ENCODE peak calls at places on chromosomes 5 and 9, in six cellular contexts. R, V, A, L, E and U are unnamed samples.
A peak's percentile ranks its signal among the peaks of the same experiment; 100 is the strongest.

GRCh38 chr5:38316544-38317224 is 58.3 kb downstream of the EGFLAM start:
- DNase-seq in A (no peak), V (no peak), E (peak; percentile 28), L (no peak), R (peak; percentile 42), U (peak; percentile 20)

GRCh38 chr5:134122530-134122929 is 8.0 kb downstream of the TCF7 start:
- DNase-seq in L (no peak), V (no peak), E (no peak), A (no peak), R (no peak), U (no peak)

GRCh38 chr5:94248175-94248875 is 370.1 kb downstream of the KIAA0825 start:
- DNase-seq in V (no peak), L (no peak), A (no peak), E (no peak), R (no peak), U (no peak)

GRCh38 chr9:16553869-16554540 is 316.5 kb downstream of the BNC2 start:
- DNase-seq in V (no peak), R (no peak), A (no peak), E (no peak), L (no peak), U (no peak)

GRCh38 chr9:69195681-69196080 is 21.6 kb downstream of the TJP2 start:
- DNase-seq in V (no peak), R (no peak), E (no peak), A (no peak), L (no peak), U (no peak)

GRCh38 chr9:27086818-27087680 is 22.0 kb upstream of the TEK start:
- DNase-seq in L (no peak), E (no peak), A (peak; percentile 7), V (no peak), R (no peak), U (peak; percentile 72)

GRCh38 chr5:109921735-109922395 is 232.1 kb downstream of the MAN2A1 start:
- DNase-seq in R (peak; percentile 62), V (no peak), L (no peak), A (no peak), E (no peak), U (no peak)

GRCh38 chr5:136424835-136425694 is 59.7 kb upstream of the TRPC7 start:
- DNase-seq in R (peak; percentile 42), L (peak; percentile 56), E (peak; percentile 51), V (peak; percentile 74), A (peak; percentile 59), U (peak; percentile 74)

GRCh38 chr5:13664377-13664776 is 280.1 kb downstream of the DNAH5 start:
- DNase-seq in L (no peak), A (peak; percentile 96), V (no peak), R (no peak), E (no peak), U (peak; percentile 83)

GRCh38 chr5:58246521-58246944 is 213.4 kb downstream of the PLK2 start:
- DNase-seq in V (no peak), A (no peak), L (no peak), R (no peak), E (no peak), U (no peak)

GRCh38 chr9:95155211-95155610 is 162.3 kb downstream of the FANCC start:
- DNase-seq in R (no peak), L (no peak), A (no peak), E (no peak), V (no peak), U (no peak)

GRCh38 chr9:130450344-130451003 is 5.7 kb downstream of the ASS1 start:
- DNase-seq in A (no peak), R (no peak), V (peak; percentile 90), E (no peak), L (peak; percentile 90), U (peak; percentile 56)

GRCh38 chr5:55903121-55903701 is 52.1 kb downstream of the IL31RA start:
- DNase-seq in R (no peak), L (no peak), E (no peak), V (no peak), A (no peak), U (peak; percentile 85)

GRCh38 chr5:172110921-172111873 is 76.8 kb downstream of the STK10 start:
- DNase-seq in V (peak; percentile 62), A (peak; percentile 39), R (no peak), L (no peak), E (peak; percentile 45), U (peak; percentile 57)

GRCh38 chr5:146883496-146883895 is 4.9 kb upstream of the PPP2R2B start:
- DNase-seq in E (no peak), R (no peak), V (no peak), A (no peak), L (no peak), U (no peak)

GRCh38 chr5:154884424-154884823 is 26.0 kb downstream of the CNOT8 start:
- DNase-seq in A (no peak), R (no peak), L (no peak), E (no peak), V (no peak), U (no peak)

GRCh38 chr5:55732592-55732991 is 5.3 kb upstream of the DDX4 start:
- DNase-seq in L (no peak), A (no peak), R (no peak), V (no peak), E (no peak), U (no peak)

GRCh38 chr5:180825768-180826525 is 23.3 kb upstream of the MGAT1 start:
- DNase-seq in R (no peak), V (no peak), L (peak; percentile 86), A (peak; percentile 99), E (peak; percentile 58), U (peak; percentile 77)

GRCh38 chr5:102296229-102296817 is at the start of gene SLCO4C1:
- DNase-seq in L (peak; percentile 70), A (no peak), E (peak; percentile 53), V (peak; percentile 77), R (peak; percentile 59), U (peak; percentile 80)

GRCh38 chr5:159022178-159022556 is 77.5 kb downstream of the EBF1 start:
- DNase-seq in A (no peak), L (no peak), V (no peak), E (peak; percentile 39), R (peak; percentile 73), U (peak; percentile 96)

GRCh38 chr5:431001-431710 is 11.8 kb upstream of the EXOC3 start:
- DNase-seq in V (peak; percentile 77), L (peak; percentile 41), R (no peak), E (no peak), A (peak; percentile 62), U (peak; percentile 36)

GRCh38 chr5:127506616-127507015 is 10.8 kb upstream of the PRRC1 start:
- DNase-seq in V (no peak), E (no peak), L (no peak), A (no peak), R (no peak), U (no peak)

DNA sequence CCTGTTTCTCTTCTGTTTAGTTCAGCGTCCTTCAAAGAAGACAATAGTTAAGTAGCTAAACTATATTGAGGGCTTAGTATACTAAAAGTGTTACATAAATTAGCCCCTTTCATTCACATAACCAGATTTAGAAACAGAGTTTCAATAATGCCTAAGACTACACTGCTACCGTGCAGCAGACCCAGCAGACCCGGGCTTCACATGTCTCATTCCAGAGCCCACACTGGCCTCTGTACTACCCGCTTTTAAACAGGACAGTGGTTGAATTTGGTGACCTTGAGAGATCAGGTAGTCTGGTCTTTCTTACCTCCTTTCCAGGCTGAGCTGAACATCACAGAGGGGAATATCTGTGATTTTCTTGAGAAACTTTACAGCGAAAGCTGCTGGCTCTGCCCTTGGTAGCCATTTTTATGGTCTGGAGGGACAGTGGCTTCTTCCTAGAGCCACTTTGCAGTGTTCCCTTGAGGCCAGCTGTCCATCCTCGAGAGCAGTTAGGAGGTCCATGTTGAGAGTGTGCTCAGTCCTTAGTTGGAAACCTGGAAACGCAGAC is 56.5 kb downstream of the SLC22A5 start:
- DNase-seq in L (no peak), A (no peak), R (no peak), V (no peak), E (no peak), U (no peak)
- H3K27me3 ChIP-seq in L (no peaks in the 10 kb centered on the region), A (no peaks in the 10 kb centered on the region), R (no peaks in the 10 kb centered on the region), V (no peaks in the 10 kb centered on the region), E (no peaks in the 10 kb centered on the region), U (no peaks in the 10 kb centered on the region)

DNA sequence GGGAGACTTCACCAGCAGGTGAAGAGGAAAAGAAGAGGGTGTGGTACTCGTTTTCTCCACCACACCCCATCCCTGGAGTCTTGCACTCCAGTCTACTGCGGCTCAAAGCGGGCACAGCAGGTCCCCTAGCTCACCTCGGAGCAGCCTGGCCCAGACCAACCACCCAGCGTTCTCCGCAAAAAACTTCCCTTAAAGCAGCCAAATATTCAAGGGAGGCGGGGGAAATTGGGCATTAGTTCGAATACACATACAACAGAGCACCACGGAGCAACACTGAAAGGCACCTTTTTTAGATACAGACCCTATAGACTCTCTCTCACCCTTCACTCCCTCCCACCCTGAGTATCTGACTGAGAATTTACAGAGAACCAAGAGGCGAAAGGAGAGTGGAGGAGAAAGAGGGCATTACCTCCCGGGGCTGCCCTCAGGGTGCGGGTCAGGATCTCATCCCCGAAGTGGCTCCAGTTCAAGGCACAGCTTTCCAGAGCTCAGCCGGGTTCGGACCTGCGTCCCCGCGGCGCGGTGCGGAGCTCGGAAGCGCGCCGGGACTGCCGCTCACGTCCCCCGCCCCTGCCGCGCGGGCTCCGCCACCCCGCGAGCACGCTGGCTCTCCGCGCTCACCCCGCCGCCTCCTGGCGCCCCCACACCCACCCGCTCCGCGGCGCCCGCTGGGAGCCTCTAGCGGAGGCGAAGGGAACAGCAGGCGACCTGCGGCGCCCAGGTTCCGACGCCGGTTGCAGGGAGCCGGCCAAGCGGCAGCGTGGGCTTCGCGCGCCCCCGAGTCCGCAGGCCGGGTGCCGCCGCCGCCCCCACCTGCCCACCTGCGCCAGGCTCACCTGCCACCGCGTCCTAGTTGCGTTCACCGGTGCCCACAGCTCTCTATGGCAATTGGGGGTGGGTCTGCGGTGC is 1638.7 kb upstream of the C9orf72 start:
- DNase-seq in R (no peak), V (peak; percentile 60), A (no peak), L (peak; percentile 12), E (peak; percentile 34), U (peak; percentile 33)
- H3K4me3 ChIP-seq in R (peak overlapping the region; percentile 5), V (peak overlapping the region; percentile 37), A (peak overlapping the region; percentile 81), L (no peak overlapping the region), E (peak overlapping the region; percentile 36), U (peak overlapping the region; percentile 33)

DNA sequence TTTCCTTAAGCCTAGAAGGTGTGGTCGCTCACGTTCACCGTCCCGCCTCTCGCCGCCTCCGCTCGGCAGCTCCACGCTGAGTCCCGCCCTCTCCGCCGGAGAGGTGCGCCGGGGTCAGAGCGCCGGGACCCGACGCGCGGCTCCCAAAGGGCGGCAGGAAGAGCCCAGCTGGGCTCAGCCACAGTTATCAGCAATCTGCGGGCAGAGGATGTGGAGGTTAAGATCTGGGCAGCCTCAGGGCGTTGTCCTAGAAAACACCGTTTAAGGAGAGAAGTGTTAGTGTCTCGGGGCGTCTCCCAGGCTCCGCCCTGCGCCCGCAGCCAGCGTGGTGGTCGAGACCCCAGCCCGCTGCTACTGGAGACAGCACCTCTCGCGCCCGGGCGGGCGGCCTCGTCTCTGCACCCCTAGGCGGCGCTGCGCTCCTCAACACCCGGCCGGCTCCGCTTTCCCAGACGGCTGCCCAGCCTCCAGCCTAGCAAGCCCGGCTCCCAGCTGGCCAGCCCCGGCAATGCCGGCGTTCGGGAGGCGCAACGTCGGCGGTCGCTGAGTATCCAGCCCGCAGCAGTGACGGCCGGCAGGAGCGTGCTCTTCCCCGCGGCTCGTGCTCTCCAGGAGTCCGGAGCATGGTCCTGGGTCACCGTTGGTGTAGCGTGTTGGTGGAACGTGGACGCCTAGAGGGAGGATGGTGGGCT is at the start of gene PCDHAC1:
- DNase-seq in R (peak; percentile 67), V (peak; percentile 64), E (peak; percentile 72), A (peak; percentile 82), L (no peak), U (peak; percentile 81)
- H3K27me3 ChIP-seq in R (peaks cover 38% of the 10 kb centered on the region), V (no peaks in the 10 kb centered on the region), E (peaks cover 5% of the 10 kb centered on the region), A (no peaks in the 10 kb centered on the region), L (peaks cover 17% of the 10 kb centered on the region), U (peaks cover 39% of the 10 kb centered on the region)

DNA sequence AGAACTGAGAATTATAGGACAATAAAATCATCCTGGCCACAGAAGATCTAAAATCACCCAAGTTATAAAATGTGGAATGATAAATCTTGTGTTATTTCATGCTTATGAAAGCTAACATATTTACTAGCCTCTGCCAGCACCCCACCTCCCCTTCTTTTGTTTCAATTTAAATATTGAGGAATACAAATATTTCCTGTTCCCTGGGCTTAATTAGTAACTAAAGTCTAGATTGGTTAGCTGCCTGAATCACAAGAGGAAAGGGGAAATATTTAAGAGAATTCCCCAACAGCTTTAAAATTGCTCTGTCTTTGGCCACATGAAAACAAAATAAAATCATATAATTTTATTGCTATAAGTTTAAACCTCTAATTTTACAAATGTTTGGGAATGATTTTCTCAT is 287.0 kb downstream of the PRELID2 start:
- DNase-seq in R (no peak), V (no peak), A (no peak), L (no peak), E (no peak), U (no peak)
- H3K4me3 ChIP-seq in R (no peak overlapping the region), V (no peak overlapping the region), A (no peak overlapping the region), L (no peak overlapping the region), E (no peak overlapping the region), U (no peak overlapping the region)